ENCODE peak calls at places on chromosomes 2 and 18, in nine cellular contexts. L is HL-60, S is progenitor cell of endocrine pancreas, A is Peyer's patch, E is astrocyte of the spinal cord, Z is heart right ventricle, H is K562, N is omental fat pad, T is AG04450. Y is an unnamed sample.

GRCh38 chr2:237171396-237171795 is 85.7 kb downstream of the COPS8 start:
- DNase-seq in Z (no peak), L (no peak), H (no peak), S (no peak), N (no peak), T (peak), E (peak), A (no peak), Y (peak)

GRCh38 chr2:86352137-86352931 is 14.9 kb upstream of the REEP1 start:
- DNase-seq in A (peak), Z (no peak), T (no peak), H (no peak), E (no peak), S (no peak), L (no peak), N (no peak), Y (no peak)

GRCh38 chr2:127648321-127648720 is 2.4 kb downstream of the GPR17 start:
- DNase-seq in L (no peak), T (no peak), S (no peak), A (no peak), E (no peak), Z (no peak), N (no peak), H (no peak), Y (no peak)

GRCh38 chr2:136932700-136933099 is 167.4 kb downstream of the THSD7B start:
- DNase-seq in L (no peak), N (no peak), T (no peak), E (no peak), H (no peak), A (no peak), Z (no peak), S (peak), Y (peak)

GRCh38 chr2:6814312-6814711 is 51.4 kb downstream of the CMPK2 start:
- DNase-seq in T (no peak), Z (no peak), E (no peak), N (no peak), A (no peak), H (no peak), L (no peak), S (no peak), Y (no peak)

GRCh38 chr2:218282173-218282991 is 9.9 kb downstream of the TMBIM1 start:
- DNase-seq in T (no peak), N (no peak), S (no peak), H (no peak), L (no peak), E (peak), A (no peak), Z (peak), Y (no peak)

GRCh38 chr2:183927367-183928355 is 670.7 kb upstream of the ZNF804A start:
- DNase-seq in T (no peak), N (no peak), Z (no peak), E (peak), S (no peak), H (no peak), A (no peak), L (no peak), Y (no peak)

GRCh38 chr2:67997528-67998267 is 65.1 kb downstream of the C1D start:
- DNase-seq in S (no peak), T (peak), L (no peak), H (no peak), A (no peak), N (no peak), Z (no peak), E (peak), Y (peak)

GRCh38 chr2:149611100-149611820 is 23.7 kb upstream of the MMADHC start:
- DNase-seq in N (no peak), L (no peak), E (no peak), H (no peak), Z (no peak), A (no peak), T (no peak), S (no peak), Y (no peak)

GRCh38 chr2:204967199-204967995 is 422.1 kb downstream of the PARD3B start:
- DNase-seq in L (no peak), S (no peak), H (no peak), A (peak), N (no peak), E (no peak), T (no peak), Z (no peak), Y (no peak)

GRCh38 chr2:185531721-185532120 is 206.9 kb upstream of the FSIP2 start:
- DNase-seq in A (no peak), E (no peak), L (no peak), S (no peak), H (no peak), N (no peak), T (no peak), Z (no peak), Y (no peak)

GRCh38 chr2:239303711-239304532 is 96.9 kb downstream of the HDAC4 start:
- DNase-seq in A (peak), H (no peak), Z (no peak), S (no peak), N (no peak), L (no peak), T (no peak), E (no peak), Y (no peak)

GRCh38 chr2:109031481-109032228 is 42.6 kb upstream of the EDAR start:
- DNase-seq in A (peak), T (no peak), H (peak), E (peak), N (no peak), Z (peak), L (peak), S (peak), Y (no peak)

GRCh38 chr2:214577769-214578168 is 166.9 kb downstream of the VWC2L start:
- DNase-seq in E (no peak), S (no peak), H (no peak), T (no peak), L (no peak), N (no peak), A (no peak), Z (no peak), Y (no peak)

GRCh38 chr2:147910990-147911473 is 66.2 kb downstream of the ACVR2A start:
- DNase-seq in N (no peak), A (peak), L (no peak), H (peak), Z (no peak), E (peak), T (peak), S (no peak), Y (peak)

GRCh38 chr2:37905033-37905432 is 20.1 kb upstream of the RMDN2 start:
- DNase-seq in H (no peak), S (no peak), A (peak), E (no peak), L (no peak), N (no peak), T (no peak), Z (no peak), Y (no peak)

GRCh38 chr2:209525336-209525735 is 101.5 kb downstream of the MAP2 start:
- DNase-seq in Z (no peak), N (no peak), L (no peak), A (no peak), H (no peak), S (no peak), E (no peak), T (no peak), Y (no peak)

GRCh38 chr2:121272596-121272995 is 12.4 kb downstream of the TFCP2L1 start:
- DNase-seq in H (no peak), E (no peak), S (no peak), L (no peak), Z (no peak), T (no peak), A (peak), N (no peak), Y (no peak)

GRCh38 chr2:168626610-168627009 is 170.5 kb downstream of the CERS6 start:
- DNase-seq in E (no peak), S (no peak), N (no peak), L (no peak), H (no peak), Z (no peak), A (no peak), T (no peak), Y (no peak)

GRCh38 chr2:239593965-239594771 is 193.3 kb upstream of the HDAC4 start:
- DNase-seq in A (peak), H (no peak), T (no peak), E (no peak), L (no peak), S (no peak), Z (no peak), N (peak), Y (no peak)

GRCh38 chr2:202237787-202238233 is 587 bp downstream of the SUMO1 start:
- DNase-seq in A (peak), S (peak), Z (no peak), E (peak), L (no peak), N (no peak), H (peak), T (no peak), Y (peak)

GRCh38 chr2:237674731-237675276 is 47.4 kb downstream of the LRRFIP1 start:
- DNase-seq in E (peak), T (no peak), N (no peak), H (no peak), A (peak), L (peak), Z (peak), S (no peak), Y (peak)

GRCh38 chr2:233485726-233486125 is 80.9 kb downstream of the USP40 start:
- DNase-seq in S (no peak), H (no peak), A (no peak), N (no peak), Z (no peak), E (no peak), L (no peak), T (no peak), Y (no peak)

GRCh38 chr2:232539298-232540231 is at the start of gene CHRNG:
- DNase-seq in S (no peak), A (peak), E (no peak), N (no peak), H (no peak), L (no peak), T (no peak), Z (no peak), Y (no peak)

GRCh38 chr18:23547806-23548205 is 38.5 kb downstream of the NPC1 start:
- DNase-seq in T (no peak), A (peak), S (no peak), N (no peak), L (no peak), E (peak), H (no peak), Z (no peak), Y (peak)

GRCh38 chr2:202051499-202052161 is 18.0 kb downstream of the FZD7 start:
- DNase-seq in L (no peak), H (no peak), T (no peak), A (no peak), S (no peak), N (no peak), Z (no peak), E (peak), Y (no peak)

GRCh38 chr2:146678516-146678915 is 1166.3 kb upstream of the ACVR2A start:
- DNase-seq in S (no peak), N (no peak), E (no peak), T (no peak), H (no peak), A (no peak), L (no peak), Z (no peak), Y (no peak)

GRCh38 chr2:136132840-136133570 is 15.1 kb upstream of the CXCR4 start:
- DNase-seq in S (no peak), T (no peak), A (peak), L (no peak), Z (no peak), E (no peak), H (no peak), N (no peak), Y (no peak)

GRCh38 chr2:194182888-194183287 is 1474.1 kb upstream of the SLC39A10 start:
- DNase-seq in Z (no peak), H (no peak), L (no peak), S (no peak), E (no peak), A (no peak), T (no peak), N (no peak), Y (no peak)

GRCh38 chr2:215793747-215794595 is 219.4 kb downstream of the MREG start:
- DNase-seq in S (no peak), A (no peak), H (peak), L (peak), E (peak), T (peak), N (peak), Z (no peak), Y (peak)

GRCh38 chr2:19785432-19785831 is 116.4 kb downstream of the TTC32 start:
- DNase-seq in T (no peak), L (no peak), S (no peak), H (no peak), A (no peak), Z (no peak), N (no peak), E (no peak), Y (no peak)

GRCh38 chr2:132374551-132374950 is 42.1 kb upstream of the GPR39 start:
- DNase-seq in H (no peak), T (no peak), Z (no peak), S (no peak), E (peak), L (no peak), A (no peak), N (no peak), Y (peak)

GRCh38 chr2:102999958-103000357 is 238.1 kb downstream of the TMEM182 start:
- DNase-seq in S (no peak), N (no peak), A (no peak), T (no peak), H (no peak), Z (no peak), E (no peak), L (no peak), Y (no peak)

GRCh38 chr2:171688129-171688465 is 828 bp downstream of the DYNC1I2 start:
- DNase-seq in A (no peak), N (no peak), L (no peak), Z (no peak), T (no peak), E (no peak), S (no peak), H (peak), Y (peak)

DNA sequence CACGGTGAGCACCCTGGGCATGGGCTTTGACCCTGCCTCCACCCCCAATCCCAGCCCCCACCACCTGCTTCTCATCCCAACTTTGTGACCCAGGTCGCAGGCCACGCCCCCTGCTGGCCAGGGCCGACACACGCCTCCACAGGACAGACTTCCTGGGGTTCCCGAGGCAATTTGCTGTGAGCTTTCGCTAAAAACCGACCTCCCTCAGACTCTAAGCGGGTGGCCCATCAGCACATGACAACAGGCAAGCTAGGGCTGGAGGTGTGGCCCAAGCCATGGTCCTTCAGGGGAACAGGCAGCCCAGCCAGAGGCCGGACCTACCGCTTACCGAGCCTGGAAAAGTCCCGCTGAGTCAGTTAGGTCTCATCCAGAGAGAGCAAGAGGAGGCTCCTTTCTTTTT is 31.9 kb downstream of the C1QL2 start:
- DNase-seq in A (peak), S (peak), L (no peak), N (no peak), Z (peak), T (no peak), E (no peak), H (peak), Y (no peak)
- TF ChIP-seq CTCF in A (peak), S (peak), L (peak), N (no peak), Z (peak), T (peak), E (peak), H (peak), Y (peak)

GRCh38 chr2:230865766-230866703 is 1.3 kb downstream of the ITM2C start:
- DNase-seq in A (peak), S (no peak), N (no peak), E (peak), L (no peak), H (peak), Z (no peak), T (no peak), Y (no peak)
- TF ChIP-seq CTCF in A (peak), S (peak), N (no peak), E (peak), L (no peak), H (no peak), Z (no peak), T (peak), Y (peak)

GRCh38 chr2:30645081-30645744 is 162.0 kb downstream of the CAPN13 start:
- DNase-seq in N (no peak), Z (no peak), A (no peak), E (no peak), T (no peak), H (no peak), S (no peak), L (no peak), Y (no peak)

GRCh38 chr2:30639836-30640235 is 167.4 kb downstream of the CAPN13 start:
- DNase-seq in Z (no peak), T (no peak), N (no peak), A (no peak), L (no peak), E (no peak), S (no peak), H (no peak), Y (no peak)

GRCh38 chr2:30636311-30636710 is 170.9 kb downstream of the CAPN13 start:
- DNase-seq in L (peak), N (no peak), E (no peak), H (no peak), T (no peak), S (no peak), Z (no peak), A (no peak), Y (no peak)

GRCh38 chr2:30645745-30646119 is 161.5 kb downstream of the CAPN13 start:
- DNase-seq in L (peak), S (no peak), Z (no peak), T (no peak), N (no peak), E (no peak), A (no peak), H (no peak), Y (no peak)

DNA sequence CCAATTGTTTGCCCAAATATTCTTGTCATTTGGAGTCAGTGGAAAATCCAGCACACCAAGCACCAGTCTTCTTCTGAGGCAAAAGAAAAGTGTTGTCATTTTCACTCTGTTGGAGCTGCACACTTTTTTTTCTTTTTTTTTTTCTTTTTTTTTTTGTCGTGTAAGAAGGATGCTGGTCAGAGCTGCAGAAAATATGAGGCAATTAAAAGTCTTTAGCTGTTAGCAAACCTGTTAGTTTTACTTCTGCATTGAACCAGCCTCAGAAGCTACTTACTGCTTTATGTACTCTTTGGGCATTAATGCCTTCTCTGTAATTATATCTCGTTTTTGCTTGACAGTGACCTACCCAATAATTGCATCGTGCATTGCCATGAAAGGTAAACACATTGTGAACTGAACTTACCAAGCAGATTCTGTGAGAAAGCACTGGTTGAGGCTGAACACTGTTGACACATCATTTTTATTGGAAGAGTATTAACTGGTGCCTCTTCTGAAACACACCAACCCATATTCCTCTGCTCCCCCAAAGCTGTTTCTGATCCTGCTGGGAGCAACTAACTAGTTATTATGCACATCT is 165.4 kb downstream of the CAPN13 start:
- DNase-seq in L (peak), H (no peak), A (no peak), T (no peak), N (no peak), E (no peak), Z (no peak), S (no peak), Y (no peak)
- TF ChIP-seq CTCF in L (no peak), H (no peak), A (no peak), T (no peak), N (no peak), E (no peak), Z (no peak), S (no peak), Y (no peak)

GRCh38 chr18:44896817-44897216 is 216.1 kb downstream of the SETBP1 start:
- DNase-seq in N (no peak), T (no peak), A (no peak), E (no peak), Z (no peak), H (no peak), S (no peak), L (no peak), Y (no peak)

GRCh38 chr18:44894011-44894410 is 213.3 kb downstream of the SETBP1 start:
- DNase-seq in H (no peak), Z (no peak), N (no peak), T (no peak), L (no peak), A (no peak), S (no peak), E (peak), Y (no peak)

GRCh38 chr18:44893045-44893706 is 212.5 kb downstream of the SETBP1 start:
- DNase-seq in H (no peak), T (no peak), Z (no peak), E (no peak), S (no peak), L (no peak), A (no peak), N (no peak), Y (no peak)

GRCh38 chr18:44897445-44898215 is 216.9 kb downstream of the SETBP1 start:
- DNase-seq in S (no peak), A (no peak), N (no peak), T (no peak), L (no peak), Z (no peak), H (no peak), E (no peak), Y (no peak)

GRCh38 chr18:44895176-44895798 is 214.6 kb downstream of the SETBP1 start:
- DNase-seq in H (peak), L (peak), E (peak), A (peak), T (peak), N (no peak), S (no peak), Z (peak), Y (peak)
- TF ChIP-seq CTCF in H (peak), L (peak), E (peak), A (peak), T (peak), N (no peak), S (peak), Z (peak), Y (peak)

Y was measured in HFFc6.